ENCODE peak calls at places on chromosome 15, in eight cellular contexts. U is body of pancreas, S is heart right ventricle, K is thyroid gland, N is GM23248, H is stomach, X is uterus, E is upper lobe of right lung. I is an unnamed sample.
A peak's percentile ranks its signal among the peaks of the same experiment; 100 is the strongest.

GRCh38 chr15:59197459-59197858 is 9.2 kb upstream of the LDHAL6B start:
- DNase-seq in U (no peak), S (no peak), K (no peak), N (no peak), H (no peak), X (no peak), E (no peak), I (no peak)

GRCh38 chr15:81133782-81134461 is at the start of gene CFAP161:
- DNase-seq in U (peak; percentile 82), S (peak; percentile 73), K (peak; percentile 75), N (peak; percentile 85), H (peak; percentile 75), X (peak; percentile 79), E (peak; percentile 83), I (peak; percentile 80)

GRCh38 chr15:72203507-72203837 is 5.9 kb upstream of the GRAMD2A start:
- DNase-seq in U (peak; percentile 55), S (peak; percentile 84), K (peak; percentile 98), N (peak; percentile 94), H (peak; percentile 68), X (no peak), E (no peak), I (peak; percentile 48)

GRCh38 chr15:28919201-28919627 is 33.4 kb downstream of the APBA2 start:
- DNase-seq in U (no peak), S (no peak), K (peak; percentile 31), N (no peak), H (no peak), X (no peak), E (peak; percentile 57), I (peak; percentile 35)

GRCh38 chr15:85726446-85726845 is 68.3 kb downstream of the KLHL25 start:
- DNase-seq in U (no peak), S (no peak), K (no peak), N (peak; percentile 70), H (no peak), X (no peak), E (no peak), I (no peak)

GRCh38 chr15:58734859-58735258 is 14.6 kb downstream of the ADAM10 start:
- DNase-seq in U (no peak), S (no peak), K (no peak), N (no peak), H (no peak), X (no peak), E (no peak), I (no peak)

GRCh38 chr15:69311319-69311721 is 12.6 kb downstream of the PAQR5 start:
- DNase-seq in U (no peak), S (no peak), K (no peak), N (peak; percentile 45), H (no peak), X (no peak), E (peak; percentile 31), I (no peak)

GRCh38 chr15:67521770-67522568 is 1.0 kb downstream of the C15orf61 start:
- DNase-seq in U (peak; percentile 22), S (peak; percentile 17), K (peak; percentile 11), N (peak; percentile 86), H (no peak), X (no peak), E (no peak), I (no peak)

GRCh38 chr15:65818927-65819562 is 27.0 kb upstream of the DENND4A start:
- DNase-seq in U (no peak), S (no peak), K (no peak), N (no peak), H (no peak), X (no peak), E (no peak), I (no peak)

GRCh38 chr15:40881351-40881750 is 7.3 kb upstream of the RHOV start:
- DNase-seq in U (no peak), S (no peak), K (no peak), N (no peak), H (no peak), X (no peak), E (no peak), I (no peak)

GRCh38 chr15:57780461-57780860 is 73.9 kb downstream of the POLR2M start:
- DNase-seq in U (no peak), S (no peak), K (no peak), N (no peak), H (no peak), X (no peak), E (no peak), I (no peak)

GRCh38 chr15:89138999-89139612 is 50.9 kb downstream of the ABHD2 start:
- DNase-seq in U (no peak), S (no peak), K (no peak), N (peak; percentile 32), H (no peak), X (no peak), E (no peak), I (no peak)

GRCh38 chr15:89141885-89142284 is 53.6 kb downstream of the ABHD2 start:
- DNase-seq in U (no peak), S (no peak), K (no peak), N (no peak), H (no peak), X (no peak), E (no peak), I (no peak)

GRCh38 chr15:89140595-89140994 is 52.3 kb downstream of the ABHD2 start:
- DNase-seq in U (no peak), S (no peak), K (no peak), N (no peak), H (no peak), X (no peak), E (no peak), I (no peak)

GRCh38 chr15:89137926-89138325 is 49.7 kb downstream of the ABHD2 start:
- DNase-seq in U (no peak), S (no peak), K (no peak), N (no peak), H (no peak), X (no peak), E (no peak), I (no peak)

DNA sequence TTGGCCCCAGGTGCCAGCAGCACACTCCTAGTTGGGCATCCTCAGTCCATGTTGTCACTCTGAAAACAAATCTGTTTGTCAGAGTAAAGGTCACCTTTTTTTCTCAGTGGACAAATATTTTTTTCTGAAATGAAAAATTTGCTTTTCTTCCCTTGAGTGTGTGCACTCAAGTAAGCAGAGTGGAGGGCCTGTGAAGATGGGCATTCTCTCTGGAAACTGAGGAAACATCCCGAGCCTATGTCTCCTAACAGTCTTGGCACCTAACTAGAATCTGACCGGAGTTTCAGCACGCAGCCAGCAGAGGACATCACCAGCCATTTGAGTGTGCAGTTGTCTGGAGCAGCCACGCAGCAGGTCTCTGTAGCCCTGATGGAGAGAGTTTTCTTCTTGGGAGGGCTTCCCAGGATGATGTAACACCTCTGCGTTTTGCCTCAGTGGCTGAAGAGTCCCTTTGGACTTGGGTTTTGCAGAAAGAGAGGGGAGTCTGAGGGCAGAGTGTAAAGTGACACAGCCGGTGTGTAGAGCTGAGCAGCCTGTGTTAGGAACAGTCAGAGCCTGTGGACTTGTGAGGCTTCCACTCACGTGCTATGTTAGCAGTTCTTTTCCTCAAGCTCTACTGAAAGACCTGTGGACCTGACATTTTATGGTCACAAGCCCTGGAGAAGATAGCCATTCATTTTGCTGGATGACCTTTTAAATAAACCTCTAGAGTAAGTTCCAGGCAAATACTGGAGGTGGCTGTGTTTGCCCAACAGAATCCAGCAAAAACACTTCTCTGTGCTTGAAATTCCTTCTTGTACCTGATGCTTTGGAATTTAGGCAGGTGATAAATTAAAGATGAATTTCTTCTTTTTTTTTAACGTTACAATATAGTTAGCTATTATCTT is 51.6 kb downstream of the ABHD2 start:
- DNase-seq in U (peak; percentile 48), S (no peak), K (peak; percentile 30), N (no peak), H (no peak), X (no peak), E (no peak), I (no peak)
- H3K4me1 ChIP-seq in U (peaks cover 78% of the 10 kb centered on the region), S (peaks cover 30% of the 10 kb centered on the region), K (peaks cover 10% of the 10 kb centered on the region), N (peaks cover 45% of the 10 kb centered on the region), H (peaks cover 74% of the 10 kb centered on the region), X (peaks cover 18% of the 10 kb centered on the region), E (peaks cover 69% of the 10 kb centered on the region), I (peaks cover 90% of the 10 kb centered on the region)

DNA sequence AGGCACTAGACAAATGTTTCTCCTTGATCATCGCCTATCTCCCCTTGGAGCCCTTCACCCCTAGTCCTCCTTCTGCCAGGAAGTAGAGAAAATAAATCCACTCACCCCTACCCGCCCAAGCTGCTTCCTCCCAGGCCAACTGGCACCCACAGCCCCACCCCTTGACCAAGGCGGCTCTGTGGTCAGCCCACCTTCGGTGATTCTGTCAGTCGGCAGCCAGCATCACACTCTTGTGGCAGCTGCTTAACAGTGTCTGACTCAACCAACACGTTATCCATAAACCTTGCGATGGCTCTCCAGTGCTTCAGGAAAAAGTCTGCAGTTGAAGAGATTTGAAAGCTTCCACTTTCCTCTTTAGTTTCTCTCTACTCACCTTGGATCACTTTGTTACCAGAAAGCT is 7.6 kb downstream of the SHF start:
- DNase-seq in U (no peak), S (no peak), K (no peak), N (no peak), H (no peak), X (no peak), E (no peak), I (no peak)
- H3K36me3 ChIP-seq in U (no peaks in the 10 kb centered on the region), S (no peaks in the 10 kb centered on the region), K (no peaks in the 10 kb centered on the region), N (no peaks in the 10 kb centered on the region), H (no peaks in the 10 kb centered on the region), X (no peaks in the 10 kb centered on the region), E (no peaks in the 10 kb centered on the region), I (no peaks in the 10 kb centered on the region)

GRCh38 chr15:78170848-78171773 is 21.9 kb downstream of the IDH3A start:
- DNase-seq in U (peak; percentile 25), S (no peak), K (no peak), N (no peak), H (no peak), X (no peak), E (no peak), I (no peak)

GRCh38 chr15:78175333-78175732 is 26.2 kb downstream of the IDH3A start:
- DNase-seq in U (no peak), S (no peak), K (no peak), N (no peak), H (no peak), X (no peak), E (no peak), I (no peak)

GRCh38 chr15:78177447-78177873 is 28.3 kb downstream of the IDH3A start:
- DNase-seq in U (peak; percentile 70), S (peak; percentile 32), K (peak; percentile 22), N (peak; percentile 51), H (peak; percentile 42), X (no peak), E (no peak), I (no peak)

GRCh38 chr15:78171864-78172472 is 22.8 kb downstream of the IDH3A start:
- DNase-seq in U (no peak), S (no peak), K (no peak), N (no peak), H (no peak), X (no peak), E (no peak), I (no peak)

DNA sequence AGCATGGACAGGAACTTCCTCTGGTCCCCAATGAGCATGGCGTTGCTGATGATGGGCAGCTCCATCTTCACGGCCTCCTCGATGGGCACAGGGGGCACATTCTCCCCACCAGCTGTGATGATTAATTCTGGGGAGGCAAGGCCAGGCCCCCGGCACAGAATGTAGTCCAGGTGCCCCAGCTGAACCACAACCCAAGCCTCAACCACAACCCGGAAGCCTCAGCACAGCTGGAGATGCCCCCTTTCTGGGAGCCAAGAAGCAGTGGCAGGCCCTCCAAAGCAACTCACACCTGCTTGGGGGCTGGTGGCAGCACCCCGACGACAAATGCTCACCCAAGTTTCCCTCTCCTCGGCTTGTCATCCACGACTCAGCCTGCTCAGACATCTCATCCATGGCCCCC is 25.2 kb downstream of the IDH3A start:
- DNase-seq in U (no peak), S (no peak), K (no peak), N (no peak), H (no peak), X (no peak), E (no peak), I (no peak)
- H3K4me1 ChIP-seq in U (no peaks in the 10 kb centered on the region), S (no peaks in the 10 kb centered on the region), K (no peaks in the 10 kb centered on the region), N (no peaks in the 10 kb centered on the region), H (no peaks in the 10 kb centered on the region), X (no peaks in the 10 kb centered on the region), E (no peaks in the 10 kb centered on the region), I (no peaks in the 10 kb centered on the region)

GRCh38 chr15:50655555-50655954 is 31.0 kb downstream of the TRPM7 start:
- DNase-seq in U (no peak), S (no peak), K (no peak), N (no peak), H (no peak), X (no peak), E (no peak), I (no peak)
- H3K36me3 ChIP-seq in U (peaks cover 4% of the 10 kb centered on the region), S (peaks cover 43% of the 10 kb centered on the region), K (peaks cover 13% of the 10 kb centered on the region), N (peaks cover 23% of the 10 kb centered on the region), H (peaks cover 96% of the 10 kb centered on the region), X (no peaks in the 10 kb centered on the region), E (peaks cover 82% of the 10 kb centered on the region), I (peaks cover 92% of the 10 kb centered on the region)